ENCODE peak calls at places on chromosomes 12 and 14, in seven cellular contexts. One of them, this sample, is unnamed.

GRCh38 chr12:126425264-126425663 is 1360.0 kb downstream of the AACS start:
- DNase-seq in GM23338: no peak
- DNase-seq in lower leg skin: no peak
- DNase-seq in body of pancreas: no peak
- DNase-seq in H9: no peak
- DNase-seq in dorsolateral prefrontal cortex: no peak
- DNase-seq in BE2C: no peak
- DNase-seq in this sample: no peak

GRCh38 chr14:68619805-68620574 is 172.9 kb downstream of the ZFP36L1 start:
- DNase-seq in H9: no peak
- DNase-seq in BE2C: no peak
- DNase-seq in dorsolateral prefrontal cortex: no peak
- DNase-seq in lower leg skin: no peak
- DNase-seq in body of pancreas: no peak
- DNase-seq in GM23338: no peak
- DNase-seq in this sample: no peak

GRCh38 chr14:103366741-103367140 is 18.5 kb upstream of the MARK3 start:
- DNase-seq in GM23338: no peak
- DNase-seq in dorsolateral prefrontal cortex: no peak
- DNase-seq in BE2C: no peak
- DNase-seq in lower leg skin: no peak
- DNase-seq in H9: no peak
- DNase-seq in body of pancreas: no peak
- DNase-seq in this sample: no peak

GRCh38 chr12:8048906-8049305 is 16.4 kb downstream of the FOXJ2 start:
- DNase-seq in body of pancreas: no peak
- DNase-seq in GM23338: no peak
- DNase-seq in dorsolateral prefrontal cortex: no peak
- DNase-seq in lower leg skin: no peak
- DNase-seq in H9: no peak
- DNase-seq in BE2C: no peak
- DNase-seq in this sample: no peak

GRCh38 chr12:101691697-101692096 is 5.7 kb upstream of the CHPT1 start:
- DNase-seq in body of pancreas: no peak
- DNase-seq in dorsolateral prefrontal cortex: no peak
- DNase-seq in lower leg skin: no peak
- DNase-seq in BE2C: no peak
- DNase-seq in H9: no peak
- DNase-seq in GM23338: no peak
- DNase-seq in this sample: no peak

GRCh38 chr12:52801773-52802172 is 5.9 kb upstream of the KRT3 start:
- DNase-seq in H9: no peak
- DNase-seq in body of pancreas: no peak
- DNase-seq in GM23338: no peak
- DNase-seq in BE2C: no peak
- DNase-seq in lower leg skin: no peak
- DNase-seq in dorsolateral prefrontal cortex: no peak
- DNase-seq in this sample: no peak

GRCh38 chr14:105411985-105412767 is 7.5 kb upstream of the MTA1 start:
- DNase-seq in GM23338: no peak
- DNase-seq in BE2C: no peak
- DNase-seq in H9: no peak
- DNase-seq in lower leg skin: no peak
- DNase-seq in dorsolateral prefrontal cortex: no peak
- DNase-seq in body of pancreas: no peak
- DNase-seq in this sample: no peak

GRCh38 chr12:57095440-57095839 is 6.5 kb downstream of the NAB2 start:
- DNase-seq in body of pancreas: no peak
- DNase-seq in BE2C: no peak
- DNase-seq in dorsolateral prefrontal cortex: no peak
- DNase-seq in lower leg skin: no peak
- DNase-seq in GM23338: no peak
- DNase-seq in H9: no peak
- DNase-seq in this sample: no peak

GRCh38 chr14:64760146-64760755 is 56.0 kb downstream of the PLEKHG3 start:
- DNase-seq in BE2C: peak
- DNase-seq in H9: peak
- DNase-seq in GM23338: peak
- DNase-seq in lower leg skin: no peak
- DNase-seq in dorsolateral prefrontal cortex: peak
- DNase-seq in body of pancreas: peak
- DNase-seq in this sample: peak

GRCh38 chr12:69933115-69933552 is 108.1 kb downstream of the MYRFL start:
- DNase-seq in lower leg skin: no peak
- DNase-seq in H9: peak
- DNase-seq in GM23338: peak
- DNase-seq in dorsolateral prefrontal cortex: no peak
- DNase-seq in body of pancreas: no peak
- DNase-seq in BE2C: no peak
- DNase-seq in this sample: no peak

GRCh38 chr12:74941678-74942077 is 268.0 kb downstream of the KCNC2 start:
- DNase-seq in H9: no peak
- DNase-seq in BE2C: no peak
- DNase-seq in body of pancreas: no peak
- DNase-seq in GM23338: no peak
- DNase-seq in dorsolateral prefrontal cortex: no peak
- DNase-seq in lower leg skin: no peak
- DNase-seq in this sample: no peak

GRCh38 chr12:168763-169525 is 45.0 kb downstream of the SLC6A12 start:
- DNase-seq in GM23338: peak
- DNase-seq in H9: no peak
- DNase-seq in BE2C: no peak
- DNase-seq in lower leg skin: no peak
- DNase-seq in body of pancreas: no peak
- DNase-seq in dorsolateral prefrontal cortex: no peak
- DNase-seq in this sample: no peak

GRCh38 chr12:46843811-46844210 is 18.0 kb upstream of the SLC38A4 start:
- DNase-seq in H9: no peak
- DNase-seq in GM23338: no peak
- DNase-seq in BE2C: no peak
- DNase-seq in lower leg skin: no peak
- DNase-seq in dorsolateral prefrontal cortex: no peak
- DNase-seq in body of pancreas: no peak
- DNase-seq in this sample: no peak

GRCh38 chr14:87430810-87431209 is 562.2 kb downstream of the GALC start:
- DNase-seq in H9: no peak
- DNase-seq in BE2C: no peak
- DNase-seq in dorsolateral prefrontal cortex: no peak
- DNase-seq in lower leg skin: no peak
- DNase-seq in GM23338: no peak
- DNase-seq in body of pancreas: peak
- DNase-seq in this sample: no peak

GRCh38 chr12:123645851-123646250 is 12.2 kb downstream of the GTF2H3 start:
- DNase-seq in dorsolateral prefrontal cortex: peak
- DNase-seq in BE2C: no peak
- DNase-seq in H9: no peak
- DNase-seq in GM23338: no peak
- DNase-seq in lower leg skin: no peak
- DNase-seq in body of pancreas: no peak
- DNase-seq in this sample: no peak

GRCh38 chr14:39265032-39265431 is 31.3 kb downstream of the MIA2 start:
- DNase-seq in GM23338: no peak
- DNase-seq in dorsolateral prefrontal cortex: no peak
- DNase-seq in BE2C: no peak
- DNase-seq in lower leg skin: no peak
- DNase-seq in body of pancreas: peak
- DNase-seq in H9: no peak
- DNase-seq in this sample: no peak

GRCh38 chr14:61540931-61541330 is 154.4 kb upstream of the HIF1A start:
- DNase-seq in GM23338: no peak
- DNase-seq in H9: no peak
- DNase-seq in lower leg skin: no peak
- DNase-seq in BE2C: no peak
- DNase-seq in body of pancreas: no peak
- DNase-seq in dorsolateral prefrontal cortex: no peak
- DNase-seq in this sample: no peak

GRCh38 chr12:120194534-120195395 is at the start of gene GCN1:
- DNase-seq in GM23338: peak
- DNase-seq in body of pancreas: peak
- DNase-seq in dorsolateral prefrontal cortex: peak
- DNase-seq in H9: peak
- DNase-seq in BE2C: peak
- DNase-seq in lower leg skin: peak
- DNase-seq in this sample: peak

GRCh38 chr14:25411933-25412757 is 362.2 kb upstream of the STXBP6 start:
- DNase-seq in GM23338: peak
- DNase-seq in BE2C: no peak
- DNase-seq in lower leg skin: no peak
- DNase-seq in H9: peak
- DNase-seq in body of pancreas: no peak
- DNase-seq in dorsolateral prefrontal cortex: peak
- DNase-seq in this sample: no peak

GRCh38 chr14:59920378-59920683 is 387 bp downstream of the LRRC9 start:
- DNase-seq in GM23338: no peak
- DNase-seq in lower leg skin: no peak
- DNase-seq in body of pancreas: no peak
- DNase-seq in BE2C: no peak
- DNase-seq in dorsolateral prefrontal cortex: no peak
- DNase-seq in H9: no peak
- DNase-seq in this sample: no peak

GRCh38 chr14:59918824-59919581 is 941 bp upstream of the LRRC9 start:
- DNase-seq in body of pancreas: peak
- DNase-seq in GM23338: peak
- DNase-seq in H9: no peak
- DNase-seq in lower leg skin: no peak
- DNase-seq in dorsolateral prefrontal cortex: peak
- DNase-seq in BE2C: peak
- DNase-seq in this sample: no peak

DNA sequence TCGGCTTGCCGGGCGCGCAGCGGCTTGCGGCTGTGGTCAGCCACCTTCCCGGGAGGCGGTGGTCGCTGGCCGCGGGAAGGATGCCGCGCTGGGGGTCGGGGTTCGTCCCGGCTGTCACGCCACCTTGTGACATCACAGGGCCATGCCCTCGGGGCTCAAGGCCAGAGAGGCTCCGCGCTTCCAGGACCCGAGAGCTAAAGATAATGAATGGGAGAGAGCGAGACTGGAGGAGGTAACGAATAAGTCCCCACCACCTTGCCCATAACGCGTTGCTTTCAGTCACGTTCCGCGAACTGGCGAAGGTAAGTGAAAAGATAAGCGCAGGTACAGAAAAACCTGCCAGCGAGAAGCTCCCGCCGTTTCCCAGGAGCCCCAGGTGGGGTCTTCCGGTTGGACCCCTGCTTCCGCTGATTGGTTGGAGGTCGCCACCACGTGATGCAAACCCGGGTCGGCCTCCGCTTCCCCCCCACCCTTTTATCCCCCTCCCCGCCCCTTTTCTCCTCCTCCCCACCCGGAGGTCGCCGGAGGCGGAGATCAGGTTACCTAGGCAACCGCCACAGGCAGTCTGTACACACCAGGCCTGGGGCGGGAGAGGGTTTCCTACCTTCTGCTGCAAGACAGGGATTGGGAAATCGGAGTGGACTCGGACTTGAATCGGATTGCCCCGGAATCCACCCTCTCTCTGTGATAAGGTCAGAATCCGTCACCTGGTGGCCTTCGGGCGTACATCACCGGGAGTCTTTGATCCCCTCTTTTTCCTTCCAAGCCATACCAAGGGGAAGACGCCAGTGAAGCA is at the start of gene LRRC9:
- DNase-seq in BE2C: peak
- DNase-seq in H9: peak
- DNase-seq in GM23338: peak
- DNase-seq in dorsolateral prefrontal cortex: peak
- DNase-seq in lower leg skin: no peak
- DNase-seq in body of pancreas: peak
- DNase-seq in this sample: no peak
- TF ChIP-seq CTCF in BE2C: no peak
- TF ChIP-seq CTCF in H9: peak
- TF ChIP-seq CTCF in GM23338: peak
- TF ChIP-seq CTCF in dorsolateral prefrontal cortex: no peak
- TF ChIP-seq CTCF in lower leg skin: no peak
- TF ChIP-seq CTCF in body of pancreas: no peak
- TF ChIP-seq CTCF in this sample: no peak

DNA sequence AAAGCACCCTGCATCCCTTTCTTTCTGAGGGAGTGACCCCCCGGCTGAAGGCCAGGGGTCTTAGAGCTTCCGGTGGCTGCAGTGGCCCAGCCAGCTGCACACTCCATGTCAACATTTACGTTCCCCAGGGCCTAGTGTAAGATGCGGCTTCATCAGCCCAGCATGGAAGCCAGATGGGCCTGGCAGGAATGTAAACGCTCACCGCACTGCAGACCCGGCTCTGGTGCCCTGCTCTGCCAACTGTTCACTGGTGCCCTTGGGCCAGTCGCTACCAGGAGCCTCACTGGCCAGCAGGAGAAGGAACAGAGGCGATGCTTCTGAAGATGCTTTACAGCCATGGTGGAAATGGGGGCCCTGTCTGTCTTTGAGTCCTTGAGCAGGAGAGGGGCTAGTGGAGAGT is 8.6 kb upstream of the TMEM119 start:
- DNase-seq in GM23338: no peak
- DNase-seq in body of pancreas: no peak
- DNase-seq in dorsolateral prefrontal cortex: no peak
- DNase-seq in BE2C: no peak
- DNase-seq in lower leg skin: no peak
- DNase-seq in H9: no peak
- DNase-seq in this sample: no peak
- TF ChIP-seq CTCF in GM23338: no peak
- TF ChIP-seq CTCF in body of pancreas: no peak
- TF ChIP-seq CTCF in dorsolateral prefrontal cortex: no peak
- TF ChIP-seq CTCF in BE2C: no peak
- TF ChIP-seq CTCF in lower leg skin: no peak
- TF ChIP-seq CTCF in H9: no peak
- TF ChIP-seq CTCF in this sample: no peak

DNA sequence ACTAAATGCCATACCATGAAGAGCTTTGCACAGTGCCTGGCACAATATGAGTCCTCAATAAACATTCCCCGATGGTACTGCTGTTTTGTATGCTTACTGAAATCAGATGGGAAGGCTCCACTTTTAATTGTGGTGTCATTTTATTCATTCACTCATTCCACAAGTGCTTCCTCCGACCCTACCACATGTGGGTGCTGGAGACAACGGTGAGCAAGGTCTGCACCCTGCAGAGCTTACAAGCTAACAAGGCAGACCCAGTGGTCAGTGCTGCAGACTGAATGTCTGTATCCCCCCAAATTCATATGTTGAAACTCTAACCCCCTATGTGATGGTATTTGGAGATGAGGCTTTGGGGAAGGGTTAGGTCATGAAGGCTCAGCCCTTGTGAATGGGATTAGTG is 48.3 kb downstream of the RFX4 start:
- DNase-seq in GM23338: peak
- DNase-seq in BE2C: no peak
- DNase-seq in lower leg skin: no peak
- DNase-seq in body of pancreas: no peak
- DNase-seq in dorsolateral prefrontal cortex: no peak
- DNase-seq in H9: no peak
- DNase-seq in this sample: no peak
- TF ChIP-seq CTCF in GM23338: peak
- TF ChIP-seq CTCF in BE2C: peak
- TF ChIP-seq CTCF in lower leg skin: no peak
- TF ChIP-seq CTCF in body of pancreas: no peak
- TF ChIP-seq CTCF in dorsolateral prefrontal cortex: no peak
- TF ChIP-seq CTCF in H9: peak
- TF ChIP-seq CTCF in this sample: no peak

DNA sequence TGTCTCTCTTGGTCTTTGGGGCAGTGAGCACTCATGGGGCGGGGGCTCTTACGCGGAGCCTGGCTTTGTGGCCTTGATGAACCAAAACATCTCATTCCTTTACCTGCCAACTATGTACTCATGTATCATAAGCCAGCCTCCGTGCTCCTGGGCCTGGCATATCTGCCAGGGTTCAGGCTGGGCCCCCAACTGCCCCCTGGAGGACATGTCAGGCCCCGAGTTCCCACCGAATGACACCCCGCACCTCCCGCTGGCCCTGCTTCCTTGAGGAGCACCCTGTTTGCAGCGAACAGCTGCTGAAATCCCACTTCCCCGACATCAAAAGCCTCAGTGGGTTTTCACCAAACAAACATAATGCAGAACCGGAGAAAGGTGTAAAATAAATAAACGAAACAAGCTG is 139.3 kb downstream of the RBM19 start:
- DNase-seq in dorsolateral prefrontal cortex: no peak
- DNase-seq in body of pancreas: no peak
- DNase-seq in BE2C: no peak
- DNase-seq in lower leg skin: no peak
- DNase-seq in H9: no peak
- DNase-seq in GM23338: peak
- DNase-seq in this sample: no peak
- TF ChIP-seq CTCF in dorsolateral prefrontal cortex: no peak
- TF ChIP-seq CTCF in body of pancreas: no peak
- TF ChIP-seq CTCF in BE2C: peak
- TF ChIP-seq CTCF in lower leg skin: no peak
- TF ChIP-seq CTCF in H9: peak
- TF ChIP-seq CTCF in GM23338: peak
- TF ChIP-seq CTCF in this sample: no peak

This sample was measured in natural killer cell.